ENCODE peak calls at places on chromosomes 3 and 15, in four cellular contexts. D is left cardiac atrium, L is nephron progenitor cell, O is HS-5. M is an unnamed sample.

GRCh38 chr3:111326144-111326995 is 215.6 kb upstream of the CD96 start:
- DNase-seq in D (no peak), L (no peak), O (peak; percentile 70), M (no peak)

GRCh38 chr15:40239671-40240618 is 1.1 kb downstream of the PAK6 start:
- DNase-seq in D (no peak), L (no peak), O (no peak), M (no peak)

GRCh38 chr3:113639683-113640082 is 56.8 kb downstream of the USF3 start:
- DNase-seq in D (no peak), L (no peak), O (no peak), M (no peak)

GRCh38 chr3:139106013-139106932 is 61.6 kb upstream of the PRR23C start:
- DNase-seq in D (no peak), L (no peak), O (no peak), M (no peak)

GRCh38 chr3:191235331-191236314 is 36.6 kb downstream of the OSTN start:
- DNase-seq in D (no peak), L (no peak), O (no peak), M (peak; percentile 54)

GRCh38 chr15:31338879-31339557 is 12.4 kb downstream of the KLF13 start:
- DNase-seq in D (peak; percentile 74), L (peak; percentile 71), O (no peak), M (no peak)

GRCh38 chr3:65532164-65532563 is 506.6 kb downstream of the MAGI1 start:
- DNase-seq in D (no peak), L (no peak), O (no peak), M (no peak)

GRCh38 chr15:38253448-38253847 is 812 bp downstream of the SPRED1 start:
- DNase-seq in D (no peak), L (no peak), O (no peak), M (no peak)

GRCh38 chr3:88231207-88231606 is 81.4 kb downstream of the C3orf38 start:
- DNase-seq in D (no peak), L (no peak), O (no peak), M (no peak)

GRCh38 chr15:42118650-42119531 is 24.5 kb upstream of the PLA2G4D start:
- DNase-seq in D (no peak), L (no peak), O (no peak), M (no peak)

M was measured in GM18507.